ENCODE peak calls at places on chromosomes 16 and 17, in eight cellular contexts. L, Y, N, M, J, T, R and U are unnamed samples. For H3K36me3, the result is how much of the 10 kb centered on the place peaks cover.

GRCh38 chr16:53893731-53894435 is 189.9 kb downstream of the FTO start:
- DNase-seq in M (peak), J (no peak), T (no peak), Y (peak), L (no peak), N (peak), R (no peak), U (peak)

GRCh38 chr16:64215730-64216129 is 906.1 kb downstream of the CDH11 start:
- DNase-seq in R (no peak), N (no peak), Y (no peak), T (no peak), L (no peak), J (no peak), M (no peak), U (no peak)

GRCh38 chr17:19341641-19342610 is 20.6 kb downstream of the B9D1 start:
- DNase-seq in Y (no peak), J (peak), N (no peak), R (no peak), T (no peak), L (no peak), M (no peak), U (no peak)

GRCh38 chr16:70594569-70594968 is 51.8 kb upstream of the IL34 start:
- DNase-seq in M (peak), N (no peak), J (no peak), R (peak), L (no peak), T (no peak), Y (no peak), U (no peak)

GRCh38 chr17:34620458-34620857 is 41.1 kb downstream of the TMEM132E start:
- DNase-seq in R (no peak), L (no peak), M (no peak), N (no peak), J (no peak), T (no peak), Y (no peak), U (no peak)

GRCh38 chr17:59001158-59001814 is 105.4 kb downstream of the TRIM37 start:
- DNase-seq in L (peak), T (peak), Y (peak), R (peak), N (peak), J (no peak), M (peak), U (peak)

GRCh38 chr16:2816751-2817495 is at the start of gene PRSS21:
- DNase-seq in M (no peak), N (no peak), T (peak), Y (peak), J (peak), R (no peak), L (peak), U (no peak)

GRCh38 chr17:4230142-4230541 is 33.6 kb downstream of the ANKFY1 start:
- DNase-seq in R (peak), L (no peak), T (no peak), N (peak), J (no peak), M (peak), Y (peak), U (peak)

GRCh38 chr17:29766796-29767327 is 144.2 kb upstream of the CORO6 start:
- DNase-seq in M (no peak), T (no peak), R (no peak), Y (no peak), J (no peak), N (no peak), L (no peak), U (no peak)

GRCh38 chr16:17345043-17345442 is 125.7 kb downstream of the XYLT1 start:
- DNase-seq in L (no peak), R (peak), M (no peak), J (no peak), Y (peak), T (no peak), N (peak), U (no peak)

GRCh38 chr17:27340575-27340974 is 46.7 kb downstream of the WSB1 start:
- DNase-seq in N (no peak), L (no peak), J (peak), R (no peak), Y (no peak), M (no peak), T (no peak), U (no peak)

GRCh38 chr16:28491080-28491969 is 549 bp downstream of the CLN3 start:
- DNase-seq in J (no peak), Y (peak), R (peak), M (peak), N (no peak), T (no peak), L (peak), U (no peak)

GRCh38 chr16:29811896-29812665 is at the start of gene PRRT2:
- DNase-seq in J (peak), R (peak), T (peak), L (peak), N (no peak), Y (peak), M (peak), U (no peak)

GRCh38 chr17:72562628-72563188 is 441.9 kb downstream of the SOX9 start:
- DNase-seq in M (no peak), Y (no peak), N (no peak), L (no peak), J (no peak), T (no peak), R (no peak), U (no peak)

GRCh38 chr17:18951941-18952842 is at the start of gene SLC5A10:
- DNase-seq in Y (no peak), R (no peak), L (no peak), N (no peak), J (peak), M (peak), T (no peak), U (no peak)

GRCh38 chr17:16973760-16974540 is 2.0 kb upstream of the TNFRSF13B start:
- DNase-seq in J (no peak), N (no peak), R (no peak), Y (no peak), L (no peak), T (no peak), M (no peak), U (no peak)

GRCh38 chr17:13590441-13590840 is 11.3 kb downstream of the HS3ST3A1 start:
- DNase-seq in R (no peak), J (no peak), T (no peak), L (no peak), M (no peak), Y (no peak), N (no peak), U (no peak)

GRCh38 chr17:44012874-44013273 is 1.9 kb downstream of the TMEM101 start:
- DNase-seq in L (peak), Y (no peak), T (no peak), J (no peak), N (no peak), R (no peak), M (no peak), U (no peak)

GRCh38 chr17:51341457-51341856 is 81.1 kb downstream of the UTP18 start:
- DNase-seq in M (no peak), Y (no peak), R (no peak), N (no peak), L (no peak), T (no peak), J (no peak), U (no peak)

GRCh38 chr17:40550608-40551007 is 14.7 kb downstream of the CCR7 start:
- DNase-seq in M (no peak), Y (peak), T (no peak), J (peak), N (peak), L (no peak), R (peak), U (no peak)

GRCh38 chr17:67421869-67422273 is 44.8 kb downstream of the PITPNC1 start:
- DNase-seq in L (no peak), N (no peak), T (peak), M (peak), Y (peak), J (no peak), R (no peak), U (peak)

GRCh38 chr16:14487579-14487978 is 142.5 kb downstream of the PARN start:
- DNase-seq in J (no peak), T (no peak), M (no peak), L (no peak), N (no peak), R (no peak), Y (peak), U (no peak)

GRCh38 chr17:32626371-32626770 is 139.6 kb downstream of the CDK5R1 start:
- DNase-seq in L (no peak), M (no peak), T (no peak), J (no peak), R (no peak), N (no peak), Y (no peak), U (no peak)

GRCh38 chr17:18040287-18040858 is 1.2 kb downstream of the GID4 start:
- DNase-seq in N (no peak), J (no peak), M (no peak), T (no peak), L (no peak), Y (no peak), R (no peak), U (no peak)

GRCh38 chr16:9092963-9093477 is 1.6 kb downstream of the HAPSTR1 start:
- DNase-seq in J (no peak), T (peak), Y (peak), R (peak), L (no peak), M (no peak), N (peak), U (peak)

GRCh38 chr17:55660171-55660886 is 62.3 kb downstream of the TMEM100 start:
- DNase-seq in J (no peak), R (no peak), M (no peak), Y (no peak), N (no peak), T (no peak), L (no peak), U (no peak)

GRCh38 chr16:17414421-17414820 is 56.3 kb downstream of the XYLT1 start:
- DNase-seq in M (no peak), N (no peak), Y (peak), J (no peak), T (no peak), L (no peak), R (no peak), U (no peak)

GRCh38 chr17:40556884-40557414 is 8.3 kb downstream of the CCR7 start:
- DNase-seq in N (no peak), J (peak), M (no peak), Y (no peak), T (no peak), L (peak), R (no peak), U (no peak)

GRCh38 chr17:80601146-80601545 is 56.5 kb downstream of the RPTOR start:
- DNase-seq in M (no peak), L (no peak), R (no peak), T (no peak), N (no peak), J (no peak), Y (no peak), U (no peak)

GRCh38 chr16:71283612-71284011 is 5.6 kb downstream of the CMTR2 start:
- DNase-seq in T (no peak), M (no peak), N (no peak), J (no peak), R (no peak), L (no peak), Y (no peak), U (no peak)

GRCh38 chr16:50695017-50696000 is 1.9 kb downstream of the NOD2 start:
- DNase-seq in M (no peak), J (no peak), Y (no peak), N (no peak), R (peak), L (no peak), T (no peak), U (no peak)

GRCh38 chr16:19882641-19883040 is 2.0 kb downstream of the GPRC5B start:
- DNase-seq in R (no peak), J (no peak), T (no peak), L (no peak), N (no peak), M (no peak), Y (no peak), U (no peak)

GRCh38 chr17:1413281-1413791 is 13.3 kb upstream of the YWHAE start:
- DNase-seq in Y (peak), J (peak), T (no peak), L (peak), M (peak), N (peak), R (peak), U (peak)

GRCh38 chr16:21126518-21126917 is 24.1 kb downstream of the DNAH3 start:
- DNase-seq in L (no peak), M (no peak), R (no peak), J (no peak), T (no peak), N (no peak), Y (no peak), U (no peak)

GRCh38 chr16:21134053-21134452 is 16.6 kb downstream of the DNAH3 start:
- DNase-seq in R (no peak), L (no peak), J (no peak), T (no peak), Y (no peak), M (no peak), N (no peak), U (no peak)

GRCh38 chr16:21128991-21129390 is 21.7 kb downstream of the DNAH3 start:
- DNase-seq in L (no peak), J (no peak), Y (no peak), T (no peak), R (no peak), N (no peak), M (no peak), U (no peak)

GRCh38 chr16:21125191-21125590 is 25.5 kb downstream of the DNAH3 start:
- DNase-seq in T (no peak), N (no peak), R (no peak), J (no peak), L (no peak), M (no peak), Y (no peak), U (no peak)

GRCh38 chr16:21130811-21131210 is 19.8 kb downstream of the DNAH3 start:
- DNase-seq in M (no peak), J (no peak), R (no peak), N (no peak), L (no peak), T (no peak), Y (no peak), U (no peak)
- H3K36me3 ChIP-seq in M (under half), J (under half), R (under half), N (under half), L (under half), T (under half), Y (under half), U (under half)

GRCh38 chr17:6713918-6714271 is 726 bp upstream of the SLC13A5 start:
- DNase-seq in R (no peak), T (no peak), Y (no peak), N (no peak), L (no peak), M (no peak), J (peak), U (no peak)

GRCh38 chr17:6712058-6712853 is 913 bp downstream of the SLC13A5 start:
- DNase-seq in T (no peak), L (no peak), J (no peak), R (no peak), N (no peak), M (no peak), Y (no peak), U (no peak)

GRCh38 chr17:6711681-6712057 is 1.5 kb downstream of the SLC13A5 start:
- DNase-seq in N (no peak), J (no peak), T (no peak), M (no peak), Y (no peak), R (no peak), L (no peak), U (no peak)

GRCh38 chr17:6713130-6713917 is at the start of gene SLC13A5:
- DNase-seq in R (no peak), M (no peak), L (peak), Y (no peak), T (no peak), N (no peak), J (peak), U (no peak)

DNA sequence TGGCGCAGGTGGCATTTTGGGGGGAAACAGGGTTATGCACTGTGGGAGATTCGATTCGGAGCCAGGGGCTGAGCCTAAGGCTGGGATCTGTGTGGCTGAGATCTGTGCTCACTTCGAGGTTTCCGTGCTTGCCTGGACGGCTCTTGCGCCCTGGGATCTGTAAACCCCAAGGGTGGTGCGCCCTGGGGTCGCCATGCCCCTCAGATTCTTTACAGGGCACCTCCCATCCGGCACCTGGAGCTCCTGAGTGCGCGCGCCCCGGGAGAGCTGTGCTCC is 377 bp downstream of the SLC13A5 start:
- DNase-seq in Y (no peak), M (no peak), J (no peak), R (no peak), N (no peak), L (no peak), T (no peak), U (no peak)
- H3K4me3 ChIP-seq in Y (no peak), M (no peak), J (no peak), R (no peak), N (no peak), L (no peak), T (no peak), U (no peak)

GRCh38 chr17:45098081-45098868 is 34.0 kb downstream of the PLCD3 start:
- DNase-seq in J (no peak), R (no peak), L (no peak), T (no peak), M (no peak), Y (no peak), N (no peak), U (no peak)
- H3K36me3 ChIP-seq in J (under half), R (half or more), L (half or more), T (half or more), M (half or more), Y (under half), N (half or more), U (half or more)

DNA sequence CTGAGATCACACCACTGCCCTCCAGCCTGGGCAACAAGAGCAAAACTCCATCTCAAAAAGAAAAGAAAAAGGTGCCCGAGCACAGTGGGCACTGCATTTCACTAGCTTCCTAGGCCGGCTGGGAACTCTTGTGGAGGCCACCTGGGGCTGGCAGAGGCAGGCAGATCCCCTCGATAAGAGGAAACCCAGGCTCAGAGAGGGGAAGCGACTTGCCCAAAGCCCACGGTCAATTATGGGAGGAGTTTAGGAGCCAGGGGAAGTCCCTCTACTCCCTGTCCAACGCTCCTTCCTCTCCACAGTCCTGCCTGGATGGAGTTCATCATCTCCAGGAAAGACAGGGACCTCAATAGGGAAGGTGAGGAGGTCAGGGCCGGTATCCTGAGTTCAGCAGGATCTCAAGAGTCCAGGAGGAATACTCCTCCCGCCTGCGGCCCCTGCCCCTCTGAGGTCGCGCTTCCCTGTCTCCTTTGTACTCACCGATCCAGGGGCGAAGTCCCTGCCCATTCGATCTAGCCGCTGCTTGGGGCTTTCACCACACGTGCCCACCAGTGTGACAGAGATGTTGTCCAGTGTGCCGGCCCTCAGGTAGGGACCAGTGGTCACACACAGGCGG is 841 bp downstream of the ALOXE3 start:
- DNase-seq in R (no peak), Y (no peak), N (no peak), T (no peak), L (no peak), J (no peak), M (no peak), U (no peak)
- H3K4me3 ChIP-seq in R (peak), Y (no peak), N (peak), T (peak), L (no peak), J (no peak), M (peak), U (peak)

GRCh38 chr17:81717766-81718089 is 5.6 kb downstream of the SLC25A10 start:
- DNase-seq in R (no peak), N (no peak), L (no peak), M (no peak), Y (no peak), J (no peak), T (no peak), U (no peak)
- H3K36me3 ChIP-seq in R (under half), N (under half), L (half or more), M (under half), Y (under half), J (under half), T (under half), U (under half)

GRCh38 chr17:50184611-50185398 is 16.6 kb downstream of the COL1A1 start:
- DNase-seq in M (no peak), J (peak), L (peak), R (peak), N (no peak), T (no peak), Y (peak), U (peak)

GRCh38 chr17:50182783-50183438 is 17.1 kb downstream of the SGCA start:
- DNase-seq in N (no peak), J (peak), M (no peak), T (no peak), R (no peak), Y (no peak), L (no peak), U (peak)

GRCh38 chr17:50183439-50184001 is 17.7 kb downstream of the SGCA start:
- DNase-seq in J (no peak), Y (no peak), N (no peak), R (no peak), L (no peak), T (no peak), M (no peak), U (peak)

GRCh38 chr17:50185724-50186545 is 15.5 kb downstream of the COL1A1 start:
- DNase-seq in M (no peak), Y (no peak), J (no peak), N (no peak), L (no peak), T (no peak), R (no peak), U (no peak)

DNA sequence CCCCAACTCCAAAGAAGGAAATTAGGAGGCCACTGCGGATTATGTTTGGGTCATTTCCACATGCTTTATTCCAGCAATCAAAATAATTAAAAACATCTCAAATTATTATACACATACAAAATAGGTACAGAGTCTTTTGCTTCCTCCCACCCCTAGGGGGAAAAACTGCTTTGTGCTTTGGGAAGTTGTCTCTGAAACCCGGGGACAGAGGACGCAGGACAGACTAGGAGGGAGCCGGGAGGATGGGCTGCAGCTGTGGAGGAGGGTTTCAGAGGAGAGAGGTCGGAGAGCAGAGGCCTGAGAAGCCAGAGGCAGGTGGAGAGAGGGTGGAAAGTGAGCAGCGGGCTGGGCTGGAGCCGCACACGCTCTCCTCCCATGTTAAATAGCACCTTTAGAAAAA is 17.4 kb downstream of the COL1A1 start:
- DNase-seq in N (no peak), T (no peak), J (no peak), L (peak), M (no peak), Y (no peak), R (no peak), U (no peak)
- H3K4me3 ChIP-seq in N (no peak), T (peak), J (no peak), L (no peak), M (no peak), Y (no peak), R (no peak), U (no peak)

GRCh38 chr16:85637808-85638186 is 24.7 kb downstream of the GSE1 start:
- DNase-seq in M (no peak), L (no peak), J (no peak), Y (no peak), T (no peak), R (no peak), N (no peak), U (no peak)
- H3K36me3 ChIP-seq in M (under half), L (half or more), J (under half), Y (under half), T (under half), R (under half), N (under half), U (under half)

GRCh38 chr16:75198135-75198600 is 8.8 kb downstream of the CTRB2 start:
- DNase-seq in J (peak), M (no peak), T (no peak), L (no peak), R (no peak), Y (no peak), N (no peak), U (no peak)
- H3K4me3 ChIP-seq in J (no peak), M (peak), T (no peak), L (no peak), R (no peak), Y (no peak), N (no peak), U (peak)

DNA sequence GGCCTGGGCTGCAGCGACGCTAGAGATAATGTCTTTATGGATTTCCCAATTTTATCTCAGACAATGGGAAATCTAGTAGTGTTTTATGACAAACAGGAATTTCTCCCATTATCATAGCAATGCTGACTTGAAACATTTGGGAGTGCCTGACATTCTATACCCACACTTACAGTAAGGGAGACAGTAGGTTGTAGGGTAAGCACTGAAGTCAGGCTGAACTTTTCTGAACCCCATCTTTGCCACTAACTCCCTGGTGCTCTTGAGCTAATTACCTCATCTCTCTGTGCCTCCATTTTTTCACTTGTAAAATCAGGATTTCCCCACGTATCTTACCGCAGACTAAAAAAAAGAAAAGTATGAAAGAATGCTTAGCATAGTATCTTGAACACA is 13.3 kb upstream of the ITGB3 start:
- DNase-seq in L (no peak), N (no peak), T (no peak), Y (no peak), M (no peak), R (no peak), J (no peak), U (no peak)
- H3K36me3 ChIP-seq in L (under half), N (under half), T (under half), Y (under half), M (under half), R (under half), J (under half), U (under half)